ENCODE peak calls at places on chromosomes 7 and 10, in five cellular contexts. Z is AG04450; U is GM04504; K is activated CD8-positive, alpha-beta memory T cell treated with anti-CD3 and anti-CD28 coated beads, Interleukin-2, amount 10 ng/mL, durations not matched to agents 7 days and 5 days; T is left cardiac atrium. R is an unnamed sample.

GRCh38 chr7:155257482-155258232 is 40.0 kb upstream of the INSIG1 start:
- DNase-seq in Z (no peak), U (peak), K (no peak), T (peak), R (no peak)

GRCh38 chr7:158107806-158108205 is 479.8 kb downstream of the PTPRN2 start:
- DNase-seq in Z (no peak), U (no peak), K (no peak), T (no peak), R (no peak)

GRCh38 chr7:23022258-23022745 is 8.4 kb upstream of the HYCC1 start:
- DNase-seq in Z (peak), U (peak), K (no peak), T (no peak), R (peak)

GRCh38 chr7:100626530-100627237 is 14.3 kb downstream of the MOSPD3 start:
- DNase-seq in Z (peak), U (no peak), K (peak), T (peak), R (peak)

GRCh38 chr7:107180378-107180777 is 11.6 kb downstream of the HBP1 start:
- DNase-seq in Z (peak), U (peak), K (no peak), T (peak), R (peak)

GRCh38 chr10:98431016-98431415 is 15.7 kb downstream of the HPS1 start:
- DNase-seq in Z (no peak), U (no peak), K (peak), T (peak), R (no peak)

GRCh38 chr7:36597099-36597773 is 127.1 kb downstream of the AOAH start:
- DNase-seq in Z (no peak), U (no peak), K (no peak), T (no peak), R (no peak)

GRCh38 chr7:29989257-29989995 is at the start of gene SCRN1:
- DNase-seq in Z (no peak), U (peak), K (no peak), T (peak), R (no peak)

GRCh38 chr10:84837041-84837766 is 508.8 kb downstream of the CCSER2 start:
- DNase-seq in Z (no peak), U (no peak), K (no peak), T (no peak), R (no peak)

GRCh38 chr7:51732951-51733350 is 416.3 kb upstream of the COBL start:
- DNase-seq in Z (no peak), U (no peak), K (no peak), T (no peak), R (no peak)

GRCh38 chr7:86914468-86915054 is 144.9 kb downstream of the ELAPOR2 start:
- DNase-seq in Z (no peak), U (no peak), K (no peak), T (no peak), R (no peak)

GRCh38 chr10:87723500-87723899 is 63.8 kb downstream of the PAPSS2 start:
- DNase-seq in Z (no peak), U (no peak), K (no peak), T (no peak), R (no peak)

R was measured in amniotic stem cell.